ENCODE peak calls at places on chromosomes 5 and 9, in eight cellular contexts. L is epithelial cell of esophagus; W is cardiac muscle cell; E is activated CD4-positive, CD25-positive, alpha-beta regulatory T cell; C is activated T-helper 9 cell treated with anti-CD3 and anti-CD28 coated beads, Interleukin-2, amount 50 U/mL, for 16 hours; Z is kidney tubule cell; H is astrocyte of the spinal cord; M is hypothalamus. G is an unnamed sample.

GRCh38 chr5:38613475-38613874 is 57.0 kb upstream of the LIFR start:
- DNase-seq in L (no peak), W (no peak), E (no peak), C (no peak), Z (no peak), H (no peak), M (no peak), G (no peak)

GRCh38 chr5:177310757-177311173 is 933 bp downstream of the MXD3 start:
- DNase-seq in L (peak; percentile 50), W (peak; percentile 38), E (no peak), C (no peak), Z (peak; percentile 26), H (no peak), M (no peak), G (no peak)

GRCh38 chr5:147017621-147018020 is 139.1 kb upstream of the PPP2R2B start:
- DNase-seq in L (no peak), W (no peak), E (no peak), C (no peak), Z (no peak), H (no peak), M (no peak), G (no peak)

GRCh38 chr5:172956936-172957335 is 2.3 kb upstream of the RPL26L1 start:
- DNase-seq in L (no peak), W (no peak), E (no peak), C (no peak), Z (no peak), H (no peak), M (no peak), G (no peak)

GRCh38 chr9:86978413-86978812 is 31.1 kb upstream of the GAS1 start:
- DNase-seq in L (no peak), W (peak; percentile 57), E (no peak), C (no peak), Z (no peak), H (peak; percentile 20), M (no peak), G (no peak)

GRCh38 chr9:134055981-134056461 is 11.8 kb downstream of the BRD3 start:
- DNase-seq in L (peak; percentile 81), W (peak; percentile 75), E (no peak), C (no peak), Z (peak; percentile 87), H (peak; percentile 79), M (peak; percentile 38), G (no peak)

GRCh38 chr9:19102181-19102630 is 498 bp downstream of the HAUS6 start:
- DNase-seq in L (peak; percentile 34), W (peak; percentile 28), E (peak; percentile 14), C (no peak), Z (peak; percentile 43), H (no peak), M (no peak), G (peak; percentile 9)

GRCh38 chr5:33827885-33828284 is 63.9 kb downstream of the ADAMTS12 start:
- DNase-seq in L (no peak), W (peak; percentile 52), E (no peak), C (no peak), Z (peak; percentile 26), H (no peak), M (no peak), G (no peak)

GRCh38 chr5:54514269-54514668 is 3.3 kb upstream of the SNX18 start:
- DNase-seq in L (no peak), W (no peak), E (no peak), C (no peak), Z (no peak), H (no peak), M (no peak), G (peak; percentile 13)

G was measured in Caco-2.